ENCODE peak calls at places on chromosome 15, in seven cellular contexts. P is H1, Z is sigmoid colon, G is HCT116, S is stomach, Q is K562, D is transverse colon. Y is an unnamed sample.

GRCh38 chr15:32919749-32920414 is 202.1 kb downstream of the GREM1 start:
- DNase-seq in G (no peak), S (no peak), Z (no peak), D (no peak), P (no peak), Q (no peak), Y (no peak)

GRCh38 chr15:83404143-83404542 is 43.0 kb upstream of the SH3GL3 start:
- DNase-seq in G (no peak), D (no peak), Q (no peak), P (no peak), S (no peak), Z (no peak), Y (no peak)

GRCh38 chr15:96087180-96087886 is 243.2 kb upstream of the NR2F2 start:
- DNase-seq in P (no peak), Z (no peak), G (no peak), Q (no peak), D (no peak), S (no peak), Y (no peak)

GRCh38 chr15:63587527-63587926 is 9.7 kb upstream of the FBXL22 start:
- DNase-seq in P (no peak), D (no peak), Q (no peak), S (no peak), G (no peak), Z (no peak), Y (no peak)

GRCh38 chr15:65338366-65338765 is 33.9 kb downstream of the RNU5B-1 start:
- DNase-seq in P (no peak), Z (no peak), D (peak), Q (no peak), S (no peak), G (no peak), Y (no peak)

GRCh38 chr15:25664761-25665160 is 198.4 kb downstream of the ATP10A start:
- DNase-seq in D (no peak), G (no peak), S (no peak), Q (no peak), P (no peak), Z (no peak), Y (no peak)

GRCh38 chr15:87365221-87365620 is 891.3 kb downstream of the NTRK3 start:
- DNase-seq in D (no peak), G (no peak), Z (no peak), P (no peak), S (no peak), Q (no peak), Y (no peak)

GRCh38 chr15:37095993-37096877 is 4.1 kb downstream of the MEIS2 start:
- DNase-seq in G (no peak), S (no peak), P (peak), Z (peak), Q (no peak), D (no peak), Y (no peak)

GRCh38 chr15:79179108-79179561 is 88.6 kb upstream of the RASGRF1 start:
- DNase-seq in G (no peak), D (no peak), S (no peak), P (no peak), Q (peak), Z (no peak), Y (no peak)

GRCh38 chr15:97502038-97502437 is 458.5 kb upstream of the ARRDC4 start:
- DNase-seq in S (no peak), P (no peak), Q (no peak), D (no peak), Z (no peak), G (no peak), Y (no peak)

GRCh38 chr15:70778258-70779076 is 15.1 kb upstream of the UACA start:
- DNase-seq in Q (no peak), P (no peak), D (no peak), Z (no peak), G (no peak), S (no peak), Y (no peak)

GRCh38 chr15:72907733-72908132 is 124.2 kb upstream of the ADPGK start:
- DNase-seq in Z (no peak), D (no peak), P (no peak), S (no peak), G (no peak), Q (no peak), Y (no peak)

GRCh38 chr15:76058714-76059319 is 968 bp upstream of the TMEM266 start:
- DNase-seq in G (no peak), Z (no peak), P (no peak), Q (peak), S (no peak), D (no peak), Y (peak)

GRCh38 chr15:64501396-64501716 is 41.0 kb downstream of the ZNF609 start:
- DNase-seq in D (no peak), S (no peak), Q (no peak), Z (no peak), G (no peak), P (no peak), Y (no peak)

GRCh38 chr15:80343610-80344009 is 60.6 kb upstream of the ARNT2 start:
- DNase-seq in D (peak), G (no peak), P (no peak), Z (no peak), S (peak), Q (no peak), Y (no peak)

GRCh38 chr15:70323111-70323851 is 225.6 kb upstream of the TLE3 start:
- DNase-seq in D (peak), G (no peak), Q (no peak), S (peak), P (peak), Z (peak), Y (peak)

GRCh38 chr15:63985221-63986184 is 60.8 kb downstream of the DAPK2 start:
- DNase-seq in D (no peak), P (no peak), S (peak), Z (peak), Q (no peak), G (no peak), Y (peak)

GRCh38 chr15:31265871-31266711 is 60.5 kb upstream of the KLF13 start:
- DNase-seq in Z (peak), S (peak), D (peak), P (peak), G (no peak), Q (no peak), Y (no peak)

GRCh38 chr15:31266712-31267111 is 59.9 kb upstream of the KLF13 start:
- DNase-seq in Q (no peak), Z (peak), P (peak), D (peak), G (no peak), S (no peak), Y (no peak)

GRCh38 chr15:31264534-31265089 is 62.0 kb upstream of the KLF13 start:
- DNase-seq in D (no peak), P (no peak), S (peak), Q (no peak), G (no peak), Z (no peak), Y (no peak)

GRCh38 chr15:31263751-31264533 is 62.7 kb upstream of the KLF13 start:
- DNase-seq in G (no peak), Z (peak), S (peak), P (peak), Q (no peak), D (peak), Y (peak)

GRCh38 chr15:31265090-31265870 is 61.4 kb upstream of the KLF13 start:
- DNase-seq in Z (peak), Q (no peak), G (no peak), D (peak), S (peak), P (peak), Y (peak)
- TF ChIP-seq POLR2AphosphoS5 in Z (no peak), Q (no peak), G (no peak), D (no peak), S (no peak), P (no peak), Y (no peak)

GRCh38 chr15:41948499-41948898 is 23.9 kb downstream of the EHD4 start:
- DNase-seq in Q (no peak), S (no peak), G (no peak), Z (no peak), D (no peak), P (no peak), Y (no peak)
- TF ChIP-seq POLR2AphosphoS5 in Q (no peak), S (no peak), G (no peak), Z (no peak), D (no peak), P (no peak), Y (no peak)

GRCh38 chr15:43775411-43775965 is 1.3 kb downstream of the ELL3 start:
- DNase-seq in S (peak), Z (no peak), G (peak), P (peak), D (peak), Q (no peak), Y (peak)
- TF ChIP-seq POLR2AphosphoS5 in S (no peak), Z (no peak), G (peak), P (no peak), D (peak), Q (no peak), Y (peak)

GRCh38 chr15:67076147-67076843 is 10.9 kb downstream of the SMAD3 start:
- DNase-seq in G (peak), Q (peak), P (no peak), D (no peak), S (peak), Z (no peak), Y (no peak)
- TF ChIP-seq POLR2AphosphoS5 in G (peak), Q (peak), P (no peak), D (no peak), S (no peak), Z (no peak), Y (no peak)

GRCh38 chr15:88636039-88636438 is 2.8 kb upstream of the ISG20 start:
- DNase-seq in G (peak), Z (no peak), Q (no peak), D (peak), S (peak), P (peak), Y (peak)
- TF ChIP-seq POLR2AphosphoS5 in G (peak), Z (no peak), Q (no peak), D (peak), S (no peak), P (peak), Y (peak)